ENCODE peak calls at places on chromosomes 1 and 21, in seven cellular contexts. L is GM12864, D is DND-41, J is BE2C, S is endodermal cell, Q is lung, K is PC-9. Z is an unnamed sample.

GRCh38 chr1:12249181-12249580 is 19.4 kb downstream of the VPS13D start:
- DNase-seq in L (no peak), Q (no peak), D (no peak), J (no peak), S (no peak), K (no peak), Z (no peak)

GRCh38 chr1:55519937-55520683 is 304.9 kb upstream of the USP24 start:
- DNase-seq in S (no peak), L (no peak), J (no peak), D (no peak), K (no peak), Q (no peak), Z (no peak)

GRCh38 chr1:208885046-208885445 is 640.9 kb upstream of the PLXNA2 start:
- DNase-seq in L (no peak), Q (no peak), D (no peak), J (no peak), S (no peak), K (no peak), Z (no peak)

GRCh38 chr1:82801151-82801550 is 1000.4 kb downstream of the ADGRL2 start:
- DNase-seq in S (no peak), L (no peak), D (no peak), K (no peak), J (no peak), Q (no peak), Z (no peak)

GRCh38 chr1:59880735-59881134 is 45.8 kb downstream of the CYP2J2 start:
- DNase-seq in S (no peak), D (no peak), Q (no peak), L (no peak), K (no peak), J (no peak), Z (no peak)

GRCh38 chr1:167995038-167995437 is 58.2 kb upstream of the MPC2 start:
- DNase-seq in J (no peak), Q (no peak), K (no peak), S (no peak), L (no peak), D (no peak), Z (no peak)

GRCh38 chr1:206803221-206803730 is 31.0 kb upstream of the IL10 start:
- DNase-seq in D (peak), K (no peak), L (peak), S (no peak), J (peak), Q (no peak), Z (peak)

GRCh38 chr21:35924714-35925301 is 135.5 kb downstream of the SETD4 start:
- DNase-seq in Q (no peak), K (no peak), L (no peak), D (no peak), J (no peak), S (no peak), Z (no peak)

GRCh38 chr21:34337741-34338140 is 26.1 kb upstream of the KCNE2 start:
- DNase-seq in S (peak), J (no peak), Q (no peak), L (no peak), D (peak), K (no peak), Z (no peak)

GRCh38 chr1:228299211-228299610 is 91.4 kb downstream of the OBSCN start:
- DNase-seq in D (no peak), Q (no peak), K (no peak), J (no peak), S (no peak), L (no peak), Z (no peak)
- H3K4me3 ChIP-seq in D (no peak), Q (no peak), K (no peak), J (no peak), S (no peak), L (no peak), Z (no peak)

GRCh38 chr1:223129229-223129851 is 13.7 kb downstream of the TLR5 start:
- DNase-seq in Q (peak), S (peak), L (no peak), J (peak), K (peak), D (no peak), Z (peak)

GRCh38 chr1:223136086-223136485 is 7.0 kb downstream of the TLR5 start:
- DNase-seq in Q (no peak), J (no peak), D (no peak), S (peak), L (no peak), K (no peak), Z (no peak)

GRCh38 chr1:223133824-223134435 is 9.1 kb downstream of the TLR5 start:
- DNase-seq in K (peak), S (peak), D (peak), J (peak), L (no peak), Q (peak), Z (peak)

GRCh38 chr1:223135176-223135575 is 7.9 kb downstream of the TLR5 start:
- DNase-seq in Q (peak), L (no peak), S (no peak), J (no peak), K (peak), D (no peak), Z (no peak)

GRCh38 chr1:223133301-223133823 is 9.7 kb downstream of the TLR5 start:
- DNase-seq in Q (no peak), L (no peak), S (no peak), J (no peak), K (no peak), D (no peak), Z (no peak)
- TF ChIP-seq CTCF in Q (no peak), L (no peak), S (no peak), J (no peak), K (no peak), D (peak), Z (no peak)

DNA sequence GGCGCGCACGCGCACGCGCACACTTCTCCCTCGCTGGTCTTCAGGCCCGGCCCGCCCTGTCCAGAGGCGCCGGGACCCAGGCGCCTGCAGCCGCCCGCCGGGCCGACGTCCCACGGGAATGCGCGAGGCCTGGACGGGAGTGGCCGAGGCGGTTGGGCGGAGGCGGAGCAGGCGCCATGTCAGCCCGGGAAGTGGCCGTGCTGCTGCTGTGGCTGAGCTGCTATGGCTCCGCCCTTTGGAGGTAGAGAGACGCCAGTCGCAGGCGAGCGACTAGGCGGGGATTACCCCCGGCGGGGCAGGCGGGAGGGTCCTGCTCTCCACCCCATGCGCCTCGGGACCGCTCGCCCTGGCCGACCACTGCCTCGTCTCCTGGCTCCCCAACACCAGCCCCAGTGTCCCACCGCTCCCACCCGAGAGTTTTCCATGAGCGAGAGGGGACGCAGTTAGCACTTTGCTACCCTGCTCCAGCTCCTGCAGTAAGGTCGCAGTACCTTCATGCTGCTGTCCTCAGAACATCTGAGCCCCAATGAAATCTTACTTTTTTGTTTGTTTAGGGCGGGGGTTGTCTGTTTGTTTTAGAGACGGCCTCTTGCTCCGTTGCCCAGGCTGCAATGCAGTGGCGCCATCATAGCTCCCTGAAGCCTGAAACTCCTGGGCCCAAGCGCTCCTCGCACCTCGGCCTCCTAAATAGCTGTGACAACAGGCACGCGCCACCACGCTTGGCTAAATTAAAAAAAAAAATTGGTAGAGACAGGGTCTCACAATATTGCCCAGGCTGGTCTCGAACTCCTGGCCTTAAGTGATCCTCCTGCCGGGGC is at the start of gene CATSPERE:
- DNase-seq in Q (peak), L (peak), K (peak), J (peak), S (peak), D (peak), Z (peak)
- H3K4me3 ChIP-seq in Q (peak), L (peak), K (peak), J (peak), S (no peak), D (peak), Z (peak)

DNA sequence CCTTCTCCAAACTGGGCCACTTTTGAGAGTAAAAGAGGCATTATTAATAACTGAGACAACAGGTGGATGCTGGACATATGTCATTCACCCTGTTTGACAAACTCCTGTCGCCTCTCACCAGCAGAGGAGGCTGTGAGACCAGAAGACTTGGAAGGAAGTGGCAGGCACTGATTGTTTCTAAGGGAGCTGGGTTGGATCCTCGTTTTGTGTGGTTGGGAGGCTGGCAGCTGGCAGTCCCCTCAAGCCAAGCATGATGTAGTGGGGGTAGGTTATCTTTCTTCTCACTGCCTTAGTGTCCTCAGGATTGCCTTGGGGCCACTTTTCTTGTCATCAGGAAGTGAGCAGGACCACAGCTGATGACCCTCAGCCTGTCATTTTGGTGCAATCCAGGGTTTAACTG is 86.5 kb upstream of the KCNJ15 start:
- DNase-seq in K (no peak), L (no peak), Q (peak), S (peak), D (no peak), J (no peak), Z (peak)
- TF ChIP-seq CTCF in K (no peak), L (peak), Q (peak), S (peak), D (peak), J (no peak), Z (peak)

DNA sequence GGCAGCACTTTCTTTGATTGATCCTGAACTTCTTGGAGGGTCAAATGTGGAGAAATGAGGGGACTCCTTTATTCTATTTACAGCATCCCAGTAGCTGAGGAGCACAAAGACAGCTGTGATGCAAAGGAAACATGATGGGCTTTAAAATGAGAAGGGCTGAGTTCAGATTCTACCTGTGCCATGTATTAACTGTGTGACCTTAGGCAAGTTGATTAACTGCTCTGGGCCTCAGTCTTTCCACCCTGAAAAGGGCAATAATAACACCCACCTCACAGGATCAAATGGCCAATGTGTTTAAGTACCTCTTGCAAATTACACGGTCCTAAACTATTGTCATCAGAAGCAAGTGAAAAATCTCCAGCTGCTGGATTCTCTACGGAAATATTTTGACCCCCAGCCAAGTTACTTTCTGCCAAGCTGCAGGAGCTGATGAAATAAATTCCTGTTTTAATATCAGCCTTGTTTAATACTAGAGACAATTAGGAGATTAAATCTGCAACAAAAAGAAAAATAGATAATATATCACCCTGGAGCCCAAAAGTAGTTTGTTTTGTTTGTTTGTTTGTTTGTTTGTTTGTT is 15.7 kb downstream of the TMEM81 start:
- DNase-seq in D (no peak), S (no peak), Q (no peak), L (no peak), K (no peak), J (no peak), Z (no peak)
- H3K4me3 ChIP-seq in D (no peak), S (no peak), Q (no peak), L (no peak), K (no peak), J (no peak), Z (no peak)

GRCh38 chr1:149914545-149914944 is 3.1 kb downstream of the SV2A start:
- DNase-seq in D (no peak), K (no peak), L (no peak), Q (no peak), J (no peak), S (no peak), Z (no peak)
- TF ChIP-seq CTCF in D (no peak), K (no peak), L (no peak), Q (no peak), J (no peak), S (no peak), Z (no peak)